ENCODE peak calls at places on chromosomes 5 and 9, in six cellular contexts. I is SW480, L is fibroblast of the aortic adventitia, U is HCT116, Q is iris pigment epithelial cell, N is right atrium auricular region. V is an unnamed sample.
A peak's percentile ranks its signal among the peaks of the same experiment; 100 is the strongest.

GRCh38 chr5:138641547-138642298 is 66.5 kb upstream of the HSPA9 start:
- DNase-seq in I (peak; percentile 69), N (peak; percentile 63), U (peak; percentile 48), Q (peak; percentile 63), L (peak; percentile 66), V (peak; percentile 84)

GRCh38 chr5:136212252-136212721 is 19.3 kb upstream of the SMIM32 start:
- DNase-seq in L (peak; percentile 63), U (peak; percentile 24), Q (peak; percentile 38), I (peak; percentile 50), N (no peak), V (peak; percentile 76)

GRCh38 chr5:143594913-143595818 is 191.7 kb upstream of the NR3C1 start:
- DNase-seq in N (no peak), Q (peak; percentile 72), U (peak; percentile 12), I (no peak), L (no peak), V (peak; percentile 18)

GRCh38 chr9:105385372-105385985 is 62.4 kb upstream of the FSD1L start:
- DNase-seq in I (no peak), N (no peak), U (no peak), L (peak; percentile 43), Q (peak; percentile 25), V (no peak)

GRCh38 chr5:68504306-68504705 is 288.8 kb downstream of the PIK3R1 start:
- DNase-seq in N (no peak), L (no peak), I (no peak), Q (no peak), U (no peak), V (no peak)

GRCh38 chr5:56961746-56962145 is 9.8 kb upstream of the MIER3 start:
- DNase-seq in Q (no peak), N (no peak), L (no peak), I (no peak), U (no peak), V (no peak)

GRCh38 chr9:5178126-5178805 is 7.2 kb downstream of the INSL6 start:
- DNase-seq in N (no peak), I (no peak), U (no peak), L (no peak), Q (no peak), V (no peak)

GRCh38 chr9:127131871-127132270 is 9.4 kb upstream of the ANGPTL2 start:
- DNase-seq in U (peak; percentile 15), I (no peak), Q (peak; percentile 88), N (no peak), L (peak; percentile 59), V (no peak)

GRCh38 chr5:159051431-159052281 is 48.1 kb downstream of the EBF1 start:
- DNase-seq in U (no peak), L (peak; percentile 46), I (no peak), Q (peak; percentile 16), N (peak; percentile 70), V (peak; percentile 60)

GRCh38 chr9:114898741-114899140 is 31.6 kb downstream of the TNFSF8 start:
- DNase-seq in U (no peak), N (no peak), Q (no peak), I (peak; percentile 12), L (no peak), V (no peak)

GRCh38 chr5:34929150-34929719 is at the start of gene DNAJC21:
- DNase-seq in L (peak; percentile 91), Q (peak; percentile 98), N (peak; percentile 95), U (peak; percentile 87), I (peak; percentile 96), V (peak; percentile 99)